ENCODE peak calls at places on chromosomes 4 and X, in six cellular contexts. M, W, H, N, A and Z are unnamed samples.

GRCh38 chr4:174135530-174135929 is 147.9 kb downstream of the FBXO8 start:
- DNase-seq in W (no peak), N (no peak), H (no peak), A (no peak), M (no peak), Z (no peak)

GRCh38 chrX:152619897-152620296 is 17.8 kb upstream of the GABRQ start:
- DNase-seq in A (no peak), H (no peak), N (no peak), M (no peak), W (no peak), Z (no peak)

GRCh38 chr4:109998867-109999303 is 86.2 kb downstream of the EGF start:
- DNase-seq in A (no peak), H (peak), W (no peak), N (no peak), M (peak), Z (no peak)

GRCh38 chr4:78362310-78362709 is 189.3 kb upstream of the ANXA3 start:
- DNase-seq in H (no peak), M (no peak), A (no peak), W (no peak), N (no peak), Z (no peak)

GRCh38 chrX:17584248-17584681 is 153.0 kb upstream of the SCML1 start:
- DNase-seq in A (no peak), N (no peak), W (no peak), M (no peak), H (no peak), Z (no peak)

GRCh38 chrX:148422531-148422930 is 77.9 kb upstream of the AFF2 start:
- DNase-seq in H (no peak), W (no peak), M (no peak), N (no peak), A (no peak), Z (no peak)

GRCh38 chr4:165383757-165384156 is 4.9 kb downstream of the CPE start:
- DNase-seq in M (no peak), W (no peak), H (peak), N (no peak), A (no peak), Z (no peak)

GRCh38 chrX:33336783-33337182 is 125.4 kb upstream of the DMD start:
- DNase-seq in W (no peak), A (no peak), H (peak), N (no peak), M (no peak), Z (peak)

GRCh38 chr4:16136771-16137170 is 52.9 kb upstream of the PROM1 start:
- DNase-seq in H (no peak), M (no peak), N (no peak), W (no peak), A (no peak), Z (no peak)

GRCh38 chr4:54165438-54165837 is 63.7 kb upstream of the PDGFRA start:
- DNase-seq in W (no peak), N (no peak), M (no peak), H (no peak), A (no peak), Z (no peak)

GRCh38 chrX:119190736-119191282 is 45.3 kb upstream of the PGRMC1 start:
- DNase-seq in A (no peak), M (no peak), W (no peak), N (no peak), H (no peak), Z (peak)

GRCh38 chrX:119189586-119189985 is 46.5 kb upstream of the PGRMC1 start:
- DNase-seq in H (no peak), W (peak), A (no peak), N (no peak), M (no peak), Z (peak)

GRCh38 chrX:119190251-119190651 is 45.8 kb upstream of the PGRMC1 start:
- DNase-seq in W (peak), N (no peak), H (no peak), M (no peak), A (no peak), Z (no peak)

GRCh38 chrX:119189115-119189514 is 47.0 kb upstream of the PGRMC1 start:
- DNase-seq in H (no peak), N (no peak), W (no peak), A (no peak), M (no peak), Z (no peak)

DNA sequence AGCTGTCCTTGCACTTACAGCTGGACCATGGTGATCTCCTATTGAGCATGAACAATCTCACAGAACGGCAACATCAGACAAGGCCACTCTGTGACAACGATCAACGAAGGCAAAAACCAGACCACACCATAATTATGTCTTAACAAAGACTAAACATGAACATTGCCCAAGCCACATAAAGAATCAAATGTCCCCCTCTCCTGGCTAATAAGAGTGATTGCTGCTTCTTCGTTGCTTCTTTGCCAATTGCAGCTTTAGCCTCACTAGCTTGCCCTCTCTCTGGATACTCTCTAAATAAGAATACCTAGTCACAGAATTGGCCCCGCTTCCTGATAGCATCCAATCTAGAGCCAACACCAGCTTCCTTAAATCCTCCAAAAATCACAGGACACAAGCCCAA is 41.5 kb upstream of the PGRMC1 start:
- DNase-seq in W (no peak), M (no peak), A (no peak), N (no peak), H (no peak), Z (no peak)
- TF ChIP-seq CTCF in W (no peak), M (no peak), A (no peak), N (peak), H (no peak), Z (no peak)

GRCh38 chr4:67546971-67547370 is 1.7 kb upstream of the CENPC start:
- DNase-seq in M (no peak), W (no peak), N (no peak), A (no peak), H (no peak), Z (no peak)

GRCh38 chr4:67545199-67545995 is at the start of gene CENPC:
- DNase-seq in H (peak), M (peak), N (peak), W (peak), A (peak), Z (peak)

GRCh38 chr4:67545996-67546356 is 673 bp upstream of the CENPC start:
- DNase-seq in M (no peak), N (no peak), W (no peak), H (no peak), A (no peak), Z (no peak)

GRCh38 chr4:67539830-67540229 is 5.5 kb downstream of the CENPC start:
- DNase-seq in H (no peak), A (no peak), M (no peak), N (no peak), W (no peak), Z (no peak)

GRCh38 chr4:67542076-67542475 is 3.2 kb downstream of the CENPC start:
- DNase-seq in H (no peak), W (no peak), A (no peak), N (no peak), M (no peak), Z (no peak)
- H3K27ac ChIP-seq in H (no peak), W (no peak), A (no peak), N (peak), M (no peak), Z (no peak)

DNA sequence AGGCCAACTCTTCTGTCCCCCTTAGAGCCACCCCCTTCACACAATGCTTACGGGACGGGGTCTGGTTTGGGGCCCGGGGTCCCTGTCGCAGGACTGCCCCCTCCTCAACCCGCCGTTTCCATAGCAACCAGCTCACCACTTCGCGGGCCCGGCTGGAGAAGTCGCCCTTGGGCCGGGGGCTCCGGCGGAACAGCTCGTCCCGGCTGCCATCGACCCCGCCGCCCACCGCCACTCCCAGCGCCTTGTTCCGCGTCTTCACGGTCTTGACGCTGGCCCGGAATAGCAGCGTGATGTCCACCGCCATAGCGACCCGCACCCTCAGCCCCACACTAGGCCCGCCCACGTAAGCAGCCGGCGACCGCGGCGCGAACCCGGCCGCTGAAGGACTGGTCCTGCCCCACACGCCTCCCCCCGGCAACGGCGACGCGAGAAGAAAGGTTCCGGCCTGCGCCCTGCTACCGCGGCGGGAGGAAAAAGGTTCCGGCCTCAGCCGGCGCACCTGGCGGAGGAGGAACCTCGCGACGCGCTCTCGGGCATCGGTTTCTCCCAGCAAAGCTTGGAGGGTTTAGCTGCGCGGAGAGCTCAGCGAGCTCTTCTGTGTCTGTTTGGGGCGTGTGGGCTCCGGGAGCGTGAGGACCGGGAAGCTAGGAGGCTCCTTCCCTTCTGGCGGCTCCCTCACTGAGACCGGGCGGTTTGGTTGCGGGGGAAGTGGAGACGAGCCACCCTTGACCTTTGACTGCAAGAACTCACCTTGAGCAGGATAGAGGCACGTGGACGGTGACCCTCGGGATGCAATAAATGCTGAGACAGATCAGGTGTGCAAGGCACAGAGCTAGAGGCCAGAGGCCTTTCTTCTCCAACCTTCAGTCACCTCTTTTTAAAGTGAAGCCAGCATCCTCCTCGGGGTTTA is at the start of gene STX18:
- DNase-seq in H (peak), A (peak), N (peak), W (peak), M (peak), Z (peak)
- TF ChIP-seq POLR2A in H (peak), A (peak), N (peak), W (peak), M (peak), Z (no peak)

GRCh38 chr4:22407361-22407760 is 108.5 kb downstream of the ADGRA3 start:
- DNase-seq in H (no peak), W (no peak), A (no peak), N (no peak), M (no peak), Z (no peak)

GRCh38 chr4:22413416-22413815 is 102.5 kb downstream of the ADGRA3 start:
- DNase-seq in N (no peak), H (no peak), M (no peak), W (no peak), A (no peak), Z (no peak)

GRCh38 chr4:22408474-22408873 is 107.4 kb downstream of the ADGRA3 start:
- DNase-seq in W (no peak), N (no peak), H (no peak), M (no peak), A (no peak), Z (no peak)

GRCh38 chr4:22412013-22412412 is 103.9 kb downstream of the ADGRA3 start:
- DNase-seq in N (no peak), W (no peak), A (no peak), M (no peak), H (no peak), Z (no peak)

DNA sequence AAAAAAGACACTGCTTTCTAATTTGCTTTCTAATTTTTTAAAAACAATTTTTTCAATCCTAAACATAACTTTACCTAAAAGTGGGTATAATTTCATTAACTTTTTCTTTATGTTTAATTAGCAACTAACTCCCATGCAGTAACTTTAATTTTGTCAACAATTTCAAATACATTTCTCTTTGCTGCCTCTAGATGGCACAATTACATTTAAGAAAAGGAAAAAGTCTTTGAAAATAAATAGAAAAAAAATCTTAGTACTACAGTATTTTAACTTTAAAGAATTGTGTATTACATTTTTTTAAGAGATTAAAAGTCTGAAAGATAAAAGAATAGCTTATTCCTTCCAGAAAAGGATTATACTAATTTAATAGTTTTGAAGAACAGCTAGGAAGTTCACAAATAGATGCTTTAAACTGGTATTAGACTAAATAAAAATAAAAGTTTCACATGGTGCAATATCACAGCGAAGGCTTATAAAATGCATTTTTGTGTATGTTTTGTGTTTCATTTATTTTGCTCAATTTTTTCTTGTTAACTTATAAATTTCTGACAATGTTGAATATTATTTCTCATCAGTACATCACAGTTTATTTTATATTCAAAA is 105.1 kb downstream of the ADGRA3 start:
- DNase-seq in H (no peak), W (no peak), A (no peak), M (no peak), N (no peak), Z (no peak)
- TF ChIP-seq CTCF in H (no peak), W (peak), A (no peak), M (no peak), N (peak), Z (peak)

GRCh38 chrX:109707322-109707721 is 25.7 kb downstream of the ACSL4 start:
- DNase-seq in W (no peak), N (no peak), H (no peak), M (no peak), A (no peak), Z (no peak)

GRCh38 chrX:109714340-109714958 is 18.6 kb downstream of the ACSL4 start:
- DNase-seq in H (no peak), N (no peak), M (no peak), W (no peak), A (no peak), Z (no peak)

GRCh38 chrX:109709129-109709631 is 23.9 kb downstream of the ACSL4 start:
- DNase-seq in N (no peak), H (no peak), A (no peak), M (peak), W (no peak), Z (no peak)

GRCh38 chrX:109704563-109704962 is 28.5 kb downstream of the ACSL4 start:
- DNase-seq in M (peak), H (no peak), W (no peak), N (no peak), A (no peak), Z (no peak)

GRCh38 chrX:109710181-109710580 is 22.9 kb downstream of the ACSL4 start:
- DNase-seq in W (no peak), H (no peak), A (no peak), M (no peak), N (no peak), Z (no peak)
- H3K27ac ChIP-seq in W (no peak), H (no peak), A (no peak), M (no peak), N (no peak), Z (no peak)

GRCh38 chr4:1683903-1684755 is at the start of gene FAM53A:
- DNase-seq in H (peak), N (peak), A (peak), W (peak), M (peak), Z (peak)
- TF ChIP-seq POLR2A in H (peak), N (peak), A (peak), W (peak), M (peak), Z (no peak)

GRCh38 chr4:183362916-183363542 is 40.8 kb upstream of the CLDN24 start:
- DNase-seq in W (no peak), M (no peak), H (no peak), A (no peak), N (no peak), Z (no peak)
- TF ChIP-seq CTCF in W (no peak), M (no peak), H (no peak), A (no peak), N (no peak), Z (no peak)

GRCh38 chrX:40011483-40012038 is 86.2 kb downstream of the BCOR start:
- DNase-seq in A (no peak), W (no peak), M (no peak), H (no peak), N (no peak), Z (no peak)
- H3K27ac ChIP-seq in A (no peak), W (peak), M (no peak), H (peak), N (no peak), Z (no peak)

DNA sequence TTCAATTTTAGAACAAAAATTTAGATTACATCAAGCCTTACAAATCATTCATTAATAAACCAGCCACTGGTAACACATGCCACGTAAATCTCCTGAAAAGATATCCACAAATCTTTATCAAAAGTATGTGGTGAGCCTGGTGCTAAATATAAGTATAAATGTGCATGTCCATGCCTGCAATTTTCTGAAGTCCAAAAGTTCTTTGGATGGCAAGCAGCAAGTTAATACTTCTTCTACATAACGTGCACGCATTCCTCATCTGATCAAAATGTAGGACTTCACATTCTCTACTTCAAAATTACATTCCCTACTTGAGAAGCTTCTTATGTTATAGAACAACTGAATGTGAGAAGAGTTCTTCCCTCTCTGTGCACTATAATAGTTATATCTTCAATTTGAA is 49.8 kb downstream of the HHIP start:
- DNase-seq in M (no peak), A (no peak), H (no peak), N (no peak), W (no peak), Z (no peak)
- TF ChIP-seq POLR2A in M (no peak), A (no peak), H (no peak), N (no peak), W (no peak), Z (no peak)